ENCODE peak calls at places on chromosome 20, in seven cellular contexts. Z is OCI-LY7, L is adrenal gland, J is testis, V is uterus, W is tibial artery, Q is Peyer's patch. X is an unnamed sample.
A peak's percentile ranks its signal among the peaks of the same experiment; 100 is the strongest.

GRCh38 chr20:53926428-53927028 is 143.9 kb downstream of the BCAS1 start:
- DNase-seq in W (no peak), V (no peak), L (no peak), J (no peak), Z (peak; percentile 95), Q (peak; percentile 65), X (peak; percentile 99)

GRCh38 chr20:34773726-34774125 is 51.7 kb downstream of the NCOA6 start:
- DNase-seq in J (no peak), Z (no peak), V (no peak), W (no peak), L (no peak), Q (no peak), X (no peak)

GRCh38 chr20:13396036-13396435 is 175.0 kb downstream of the ISM1 start:
- DNase-seq in L (no peak), J (no peak), V (no peak), Q (no peak), Z (no peak), W (no peak), X (no peak)

GRCh38 chr20:50020283-50020682 is 37.5 kb downstream of the SNAI1 start:
- DNase-seq in L (no peak), W (no peak), J (no peak), Q (no peak), Z (no peak), V (no peak), X (peak; percentile 61)

GRCh38 chr20:33554914-33555420 is 65.1 kb downstream of the CBFA2T2 start:
- DNase-seq in J (no peak), V (no peak), Z (peak; percentile 91), W (no peak), Q (peak; percentile 36), L (no peak), X (peak; percentile 86)

GRCh38 chr20:15158438-15158990 is 821.1 kb upstream of the FLRT3 start:
- DNase-seq in L (no peak), J (no peak), V (no peak), Z (no peak), W (no peak), Q (no peak), X (no peak)

GRCh38 chr20:23442436-23442835 is 3.0 kb downstream of the CSTL1 start:
- DNase-seq in V (no peak), J (no peak), W (no peak), L (no peak), Z (no peak), Q (no peak), X (no peak)

GRCh38 chr20:22583773-22584629 is at the start of gene FOXA2:
- DNase-seq in Q (no peak), L (no peak), Z (no peak), V (no peak), J (no peak), W (no peak), X (no peak)

GRCh38 chr20:63752411-63753101 is 13.0 kb downstream of the SLC2A4RG start:
- DNase-seq in W (no peak), L (no peak), Q (no peak), Z (no peak), J (no peak), V (no peak), X (no peak)

GRCh38 chr20:61127311-61128044 is 124.6 kb upstream of the CDH4 start:
- DNase-seq in W (no peak), Z (no peak), V (no peak), J (no peak), L (no peak), Q (no peak), X (peak; percentile 74)

GRCh38 chr20:25038591-25039015 is 19.3 kb downstream of the ACSS1 start:
- DNase-seq in L (no peak), V (no peak), Q (no peak), W (no peak), Z (no peak), J (no peak), X (no peak)

GRCh38 chr20:16566080-16566479 is 7.2 kb downstream of the KIF16B start:
- DNase-seq in Q (no peak), J (no peak), L (no peak), W (no peak), Z (no peak), V (no peak), X (no peak)

GRCh38 chr20:17680128-17680835 is 1.8 kb downstream of the RRBP1 start:
- DNase-seq in W (peak; percentile 73), J (peak; percentile 56), Q (no peak), L (peak; percentile 48), V (peak; percentile 48), Z (no peak), X (peak; percentile 40)

GRCh38 chr20:35511814-35512420 is 17.5 kb downstream of the C20orf173 start:
- DNase-seq in Z (peak; percentile 39), J (peak; percentile 33), L (no peak), W (no peak), V (no peak), Q (no peak), X (peak; percentile 15)

GRCh38 chr20:32474009-32474716 is 111.0 kb downstream of the NOL4L start:
- DNase-seq in V (peak; percentile 52), Z (no peak), J (peak; percentile 48), W (no peak), Q (no peak), L (no peak), X (no peak)

GRCh38 chr20:47205577-47206123 is 150.8 kb downstream of the ZMYND8 start:
- DNase-seq in Z (peak; percentile 56), Q (no peak), W (peak; percentile 78), V (no peak), L (no peak), J (peak; percentile 69), X (peak; percentile 35)

GRCh38 chr20:49956689-49957443 is 20.7 kb downstream of the RNF114 start:
- DNase-seq in L (peak; percentile 68), Z (no peak), W (no peak), Q (no peak), J (peak; percentile 97), V (no peak), X (no peak)

GRCh38 chr20:62499758-62500236 is 24.0 kb upstream of the GATA5 start:
- DNase-seq in Q (no peak), L (no peak), J (no peak), W (no peak), Z (no peak), V (no peak), X (no peak)

GRCh38 chr20:50655325-50655880 is 35.9 kb downstream of the RIPOR3 start:
- DNase-seq in Q (no peak), V (peak; percentile 86), J (peak; percentile 88), L (no peak), Z (no peak), W (peak; percentile 79), X (no peak)

GRCh38 chr20:10721112-10721896 is 47.5 kb upstream of the JAG1 start:
- DNase-seq in V (no peak), J (no peak), L (no peak), Q (no peak), Z (no peak), W (no peak), X (no peak)

GRCh38 chr20:38114353-38114791 is 50.7 kb downstream of the TGM2 start:
- DNase-seq in Z (no peak), Q (peak; percentile 2), V (no peak), W (no peak), J (peak; percentile 8), L (peak; percentile 13), X (no peak)

GRCh38 chr20:23510000-23510590 is 19.2 kb downstream of the CST8 start:
- DNase-seq in J (peak; percentile 49), Z (no peak), Q (no peak), L (no peak), V (no peak), W (no peak), X (no peak)

GRCh38 chr20:23227976-23228375 is 122.6 kb upstream of the NXT1 start:
- DNase-seq in W (no peak), J (no peak), Q (no peak), V (no peak), Z (no peak), L (no peak), X (no peak)

GRCh38 chr20:59416916-59417315 is 116.5 kb downstream of the EDN3 start:
- DNase-seq in Q (no peak), V (no peak), Z (no peak), L (no peak), J (no peak), W (peak; percentile 56), X (no peak)

GRCh38 chr20:24698706-24699206 is 229.3 kb downstream of the SYNDIG1 start:
- DNase-seq in W (peak; percentile 31), Q (no peak), Z (no peak), L (no peak), J (no peak), V (no peak), X (peak; percentile 67)

GRCh38 chr20:6074145-6074561 is 20.3 kb upstream of the LRRN4 start:
- DNase-seq in J (peak; percentile 33), W (no peak), L (no peak), Z (peak; percentile 57), V (no peak), Q (no peak), X (no peak)
- H3K27ac ChIP-seq in J (no peak overlapping the region), W (no peak overlapping the region), L (peak overlapping the region; percentile 65), Z (no peak overlapping the region), V (no peak overlapping the region), Q (no peak overlapping the region), X (no peak overlapping the region)

GRCh38 chr20:3751284-3751663 is 16.3 kb downstream of the ADISSP start:
- DNase-seq in V (no peak), W (no peak), J (no peak), Z (no peak), Q (no peak), L (no peak), X (no peak)
- TF ChIP-seq CTCF in V (no peak), W (no peak), J (no peak), Z (no peak), Q (no peak), L (no peak), X (no peak)

GRCh38 chr20:20521736-20522135 is 153.8 kb downstream of the INSM1 start:
- DNase-seq in Z (no peak), Q (no peak), J (no peak), V (no peak), W (no peak), L (no peak), X (no peak)

GRCh38 chr20:20517296-20517695 is 149.4 kb downstream of the INSM1 start:
- DNase-seq in L (no peak), Q (no peak), Z (no peak), J (no peak), V (no peak), W (no peak), X (no peak)

GRCh38 chr20:20518263-20518662 is 150.4 kb downstream of the INSM1 start:
- DNase-seq in L (no peak), V (no peak), J (no peak), Q (no peak), W (no peak), Z (no peak), X (no peak)

GRCh38 chr20:20519269-20519668 is 151.4 kb downstream of the INSM1 start:
- DNase-seq in Z (no peak), V (no peak), J (no peak), Q (no peak), W (no peak), L (no peak), X (no peak)

GRCh38 chr20:20520776-20521175 is 152.9 kb downstream of the INSM1 start:
- DNase-seq in W (no peak), Z (no peak), V (no peak), L (no peak), J (no peak), Q (no peak), X (peak; percentile 90)
- H3K27ac ChIP-seq in W (no peak overlapping the region), Z (no peak overlapping the region), V (no peak overlapping the region), L (no peak overlapping the region), J (no peak overlapping the region), Q (no peak overlapping the region), X (peak overlapping the region; percentile 75)

DNA sequence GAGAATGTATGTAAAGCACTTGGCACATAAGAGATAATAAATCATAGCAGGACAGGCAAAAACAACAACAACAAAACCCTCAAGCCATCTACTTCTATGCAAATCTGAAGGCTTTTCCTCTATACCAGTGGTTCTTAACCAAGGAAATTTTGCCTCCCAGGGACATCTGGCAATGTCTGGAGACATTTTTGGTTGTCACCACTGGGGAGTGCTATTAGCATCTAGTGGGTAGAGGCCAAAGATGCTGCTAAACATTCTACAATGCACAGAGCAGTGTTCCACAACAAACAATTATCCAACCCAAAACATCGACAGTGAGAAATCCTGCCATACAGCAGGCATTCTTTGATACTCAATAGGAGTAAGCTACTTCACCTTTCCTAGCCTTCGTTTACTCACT is 28.2 kb downstream of the NDRG3 start:
- DNase-seq in W (no peak), Z (peak; percentile 31), V (no peak), L (no peak), J (peak; percentile 38), Q (no peak), X (no peak)
- TF ChIP-seq CTCF in W (peak; percentile 7), Z (peak; percentile 72), V (no peak), L (peak; percentile 44), J (no peak), Q (peak; percentile 27), X (peak; percentile 18)

X was measured in mammary epithelial cell.